ENCODE peak calls at places on chromosomes 11 and 22, in nine cellular contexts. Z, H, C, K, Q, R, E, A and W are unnamed samples.

GRCh38 chr11:17779861-17780594 is 45.4 kb downstream of the KCNC1 start:
- DNase-seq in Z (peak), H (no peak), C (no peak), K (no peak), Q (no peak), R (peak), E (no peak), A (no peak), W (no peak)

GRCh38 chr11:11270236-11270775 is 82.7 kb downstream of the CSNK2A3 start:
- DNase-seq in Z (no peak), H (no peak), C (no peak), K (no peak), Q (no peak), R (no peak), E (no peak), A (no peak), W (no peak)

GRCh38 chr22:27747396-27748256 is 53.9 kb downstream of the MN1 start:
- DNase-seq in Z (no peak), H (no peak), C (no peak), K (no peak), Q (no peak), R (no peak), E (no peak), A (no peak), W (no peak)

GRCh38 chr11:123235117-123235686 is 40.2 kb upstream of the CLMP start:
- DNase-seq in Z (peak), H (no peak), C (peak), K (peak), Q (no peak), R (peak), E (peak), A (peak), W (peak)

GRCh38 chr22:48506506-48507145 is 1321.0 kb downstream of the BRD1 start:
- DNase-seq in Z (peak), H (no peak), C (no peak), K (no peak), Q (no peak), R (no peak), E (no peak), A (no peak), W (no peak)

GRCh38 chr22:43859176-43859575 is 3.1 kb downstream of the SULT4A1 start:
- DNase-seq in Z (peak), H (no peak), C (no peak), K (no peak), Q (no peak), R (no peak), E (no peak), A (no peak), W (no peak)

GRCh38 chr22:48959496-48959895 is 868.2 kb downstream of the BRD1 start:
- DNase-seq in Z (no peak), H (no peak), C (no peak), K (no peak), Q (no peak), R (no peak), E (no peak), A (no peak), W (no peak)

GRCh38 chr22:33331017-33331416 is 272.8 kb upstream of the SYN3 start:
- DNase-seq in Z (no peak), H (no peak), C (no peak), K (no peak), Q (no peak), R (no peak), E (no peak), A (no peak), W (no peak)

GRCh38 chr11:97548280-97548679 is 1158.5 kb downstream of the JRKL start:
- DNase-seq in Z (no peak), H (no peak), C (no peak), K (no peak), Q (no peak), R (no peak), E (no peak), A (no peak), W (no peak)
- H3K4me3 ChIP-seq in Z (no peak), H (no peak), C (no peak), K (no peak), Q (no peak), R (no peak), E (no peak), A (no peak), W (no peak)

GRCh38 chr11:57179701-57180100 is 2.1 kb upstream of the LRRC55 start:
- DNase-seq in Z (no peak), H (no peak), C (no peak), K (no peak), Q (no peak), R (no peak), E (no peak), A (no peak), W (no peak)
- H3K4me3 ChIP-seq in Z (no peak), H (no peak), C (no peak), K (no peak), Q (no peak), R (no peak), E (peak), A (no peak), W (no peak)

GRCh38 chr11:125164091-125164421 is 495 bp upstream of the PKNOX2 start:
- DNase-seq in Z (no peak), H (no peak), C (no peak), K (no peak), Q (no peak), R (no peak), E (no peak), A (no peak), W (no peak)
- H3K4me3 ChIP-seq in Z (no peak), H (peak), C (no peak), K (no peak), Q (no peak), R (no peak), E (peak), A (peak), W (peak)

GRCh38 chr11:65777821-65778361 is 2.9 kb downstream of the AP5B1 start:
- DNase-seq in Z (peak), H (no peak), C (no peak), K (no peak), Q (no peak), R (no peak), E (no peak), A (no peak), W (no peak)

GRCh38 chr11:65779919-65780769 is 632 bp downstream of the AP5B1 start:
- DNase-seq in Z (peak), H (peak), C (peak), K (peak), Q (peak), R (peak), E (peak), A (peak), W (peak)

GRCh38 chr11:65778431-65778900 is 2.3 kb downstream of the AP5B1 start:
- DNase-seq in Z (peak), H (no peak), C (no peak), K (no peak), Q (no peak), R (no peak), E (no peak), A (no peak), W (no peak)

GRCh38 chr11:65779669-65779918 is 1.2 kb downstream of the AP5B1 start:
- DNase-seq in Z (no peak), H (no peak), C (no peak), K (peak), Q (no peak), R (no peak), E (no peak), A (no peak), W (no peak)

DNA sequence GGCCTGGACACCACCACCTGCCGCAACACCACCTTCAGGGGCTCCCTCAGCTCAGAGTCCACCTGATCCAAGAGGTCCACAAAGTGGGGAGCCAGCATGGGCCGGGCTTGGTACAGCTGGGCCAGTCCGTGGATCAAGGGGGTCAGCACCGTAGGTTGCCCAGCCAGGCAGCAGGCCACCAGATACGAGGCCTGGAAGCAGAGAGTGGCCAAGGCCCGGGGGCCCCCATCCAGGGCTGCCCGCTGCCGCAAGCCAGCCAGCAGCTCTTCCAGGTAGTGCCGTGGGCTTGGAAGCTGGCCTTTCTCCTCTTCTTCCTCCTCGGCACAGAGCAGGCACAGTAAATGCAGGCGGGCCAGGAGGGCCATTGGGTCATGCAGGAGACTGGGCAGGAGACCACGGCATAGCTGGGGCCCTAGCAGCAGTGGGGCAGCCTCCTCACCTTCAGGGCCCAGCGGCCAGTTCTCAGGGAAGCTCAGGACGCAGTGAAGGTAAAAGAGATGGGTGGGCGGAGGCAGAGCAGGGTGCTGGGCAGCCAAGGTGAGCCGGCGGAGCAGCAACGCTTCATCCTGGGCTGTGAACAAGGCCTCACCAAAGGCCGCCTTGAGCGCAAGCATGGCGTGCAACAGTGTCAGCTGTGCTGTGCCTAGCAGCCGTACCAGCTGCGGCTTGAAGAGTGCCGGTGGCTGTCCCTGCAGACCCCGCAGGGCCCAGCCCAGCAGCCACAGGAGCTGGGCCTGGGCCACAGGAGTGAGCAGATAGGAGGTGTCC is 1.7 kb downstream of the AP5B1 start:
- DNase-seq in Z (peak), H (no peak), C (no peak), K (no peak), Q (no peak), R (no peak), E (no peak), A (no peak), W (no peak)
- H3K4me3 ChIP-seq in Z (peak), H (peak), C (no peak), K (peak), Q (no peak), R (peak), E (peak), A (peak), W (peak)

GRCh38 chr11:893008-893654 is 17.5 kb downstream of the CHID1 start:
- DNase-seq in Z (no peak), H (no peak), C (no peak), K (no peak), Q (no peak), R (no peak), E (no peak), A (no peak), W (no peak)

GRCh38 chr11:894575-895201 is 15.9 kb downstream of the CHID1 start:
- DNase-seq in Z (no peak), H (no peak), C (no peak), K (no peak), Q (no peak), R (no peak), E (peak), A (no peak), W (no peak)

GRCh38 chr11:889686-890475 is 20.7 kb downstream of the CHID1 start:
- DNase-seq in Z (no peak), H (no peak), C (no peak), K (no peak), Q (no peak), R (no peak), E (peak), A (no peak), W (no peak)

GRCh38 chr11:890794-891600 is 19.6 kb downstream of the CHID1 start:
- DNase-seq in Z (no peak), H (no peak), C (no peak), K (no peak), Q (no peak), R (no peak), E (peak), A (no peak), W (peak)

GRCh38 chr11:892106-892505 is 18.5 kb downstream of the CHID1 start:
- DNase-seq in Z (no peak), H (no peak), C (no peak), K (no peak), Q (no peak), R (no peak), E (peak), A (no peak), W (no peak)
- H3K4me3 ChIP-seq in Z (no peak), H (no peak), C (no peak), K (no peak), Q (no peak), R (no peak), E (no peak), A (no peak), W (no peak)

GRCh38 chr22:46082633-46083032 is 67.7 kb upstream of the PPARA start:
- DNase-seq in Z (no peak), H (no peak), C (no peak), K (no peak), Q (no peak), R (no peak), E (no peak), A (peak), W (no peak)

GRCh38 chr22:46079861-46080821 is 70.2 kb upstream of the PPARA start:
- DNase-seq in Z (peak), H (no peak), C (no peak), K (peak), Q (no peak), R (peak), E (no peak), A (peak), W (peak)

GRCh38 chr22:46081831-46082210 is 68.5 kb upstream of the PPARA start:
- DNase-seq in Z (peak), H (no peak), C (no peak), K (no peak), Q (no peak), R (no peak), E (peak), A (peak), W (peak)

GRCh38 chr22:46079093-46079860 is 71.0 kb upstream of the PPARA start:
- DNase-seq in Z (peak), H (no peak), C (no peak), K (no peak), Q (no peak), R (no peak), E (no peak), A (no peak), W (peak)

DNA sequence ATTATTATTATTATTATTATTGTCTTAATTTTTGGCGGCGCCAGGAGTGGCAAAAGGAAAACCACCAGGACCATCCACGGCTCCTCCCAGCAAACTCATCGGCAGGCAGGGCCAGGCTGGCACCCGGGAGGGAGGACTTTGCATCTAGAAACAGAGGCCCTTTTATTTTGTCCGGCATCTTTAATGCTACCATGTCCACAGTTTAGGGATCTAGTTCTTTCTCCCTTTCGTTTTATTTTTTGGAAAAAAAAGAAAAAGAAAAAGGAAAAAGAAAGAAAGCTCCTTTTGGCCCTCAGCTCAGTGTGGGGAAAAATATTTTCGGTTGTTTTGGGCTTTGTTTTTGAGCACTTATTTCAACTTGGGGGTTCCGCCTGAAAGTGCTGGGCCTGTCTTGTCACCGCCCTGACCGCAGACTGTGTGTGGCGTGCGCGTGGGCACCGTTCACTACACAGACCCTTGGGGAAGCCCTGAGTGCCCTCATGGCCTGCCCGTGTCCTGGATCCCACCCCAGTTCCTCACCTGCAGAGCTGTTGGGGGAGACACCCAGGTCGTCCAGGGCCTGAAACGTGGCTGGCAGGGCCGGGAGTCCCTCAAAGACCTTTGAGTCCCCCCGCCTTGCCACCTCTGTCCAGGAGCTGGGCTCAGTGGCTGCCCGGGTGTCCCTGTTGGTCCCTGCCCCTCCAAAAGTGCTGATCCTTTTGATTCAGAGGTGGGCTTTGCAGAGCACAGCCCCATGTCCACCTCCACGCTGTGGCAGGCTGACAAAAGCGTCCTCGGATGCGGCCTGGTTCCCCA is 69.1 kb upstream of the PPARA start:
- DNase-seq in Z (peak), H (no peak), C (no peak), K (no peak), Q (no peak), R (no peak), E (no peak), A (no peak), W (peak)
- H3K4me3 ChIP-seq in Z (peak), H (no peak), C (no peak), K (peak), Q (no peak), R (peak), E (no peak), A (peak), W (peak)